ENCODE peak calls at places on chromosomes 5 and 9, in six cellular contexts. A is neural progenitor cell, B is astrocyte, R is endothelial cell of umbilical vein, G is HepG2, U is GM23248. I is an unnamed sample.

GRCh38 chr9:23342296-23342695 is 483.7 kb downstream of the ELAVL2 start:
- DNase-seq in A (no peak), B (peak), R (peak), G (peak), U (peak), I (peak)

GRCh38 chr9:98700801-98701200 is 7.9 kb downstream of the GABBR2 start:
- DNase-seq in A (no peak), B (no peak), R (no peak), G (no peak), U (no peak), I (no peak)

GRCh38 chr9:119986205-119986604 is 593.8 kb downstream of the CDK5RAP2 start:
- DNase-seq in A (no peak), B (no peak), R (no peak), G (no peak), U (no peak), I (no peak)

GRCh38 chr5:31894131-31894530 is 255.2 kb downstream of the PDZD2 start:
- DNase-seq in A (peak), B (no peak), R (no peak), G (no peak), U (no peak), I (no peak)

GRCh38 chr5:6261668-6262067 is 116.7 kb downstream of the MED10 start:
- DNase-seq in A (no peak), B (no peak), R (no peak), G (no peak), U (no peak), I (no peak)

GRCh38 chr9:68844623-68845612 is 139.9 kb downstream of the PIP5K1B start:
- DNase-seq in A (peak), B (no peak), R (peak), G (peak), U (peak), I (peak)

GRCh38 chr5:3277590-3278196 is 317.9 kb upstream of the IRX1 start:
- DNase-seq in A (peak), B (no peak), R (no peak), G (no peak), U (no peak), I (no peak)

GRCh38 chr9:82466616-82467251 is 478.2 kb downstream of the SPATA31D1 start:
- DNase-seq in A (peak), B (no peak), R (no peak), G (peak), U (peak), I (peak)

GRCh38 chr9:35490155-35490909 is 421 bp downstream of the RUSC2 start:
- DNase-seq in A (peak), B (no peak), R (no peak), G (no peak), U (peak), I (peak)

GRCh38 chr5:139946440-139946839 is 96.7 kb downstream of the NRG2 start:
- DNase-seq in A (no peak), B (no peak), R (no peak), G (no peak), U (no peak), I (no peak)

GRCh38 chr5:137833463-137833862 is 34.2 kb upstream of the MYOT start:
- DNase-seq in A (no peak), B (peak), R (no peak), G (peak), U (peak), I (peak)

GRCh38 chr5:78511116-78511906 is 137.3 kb downstream of the LHFPL2 start:
- DNase-seq in A (no peak), B (no peak), R (peak), G (no peak), U (no peak), I (no peak)

GRCh38 chr5:78509884-78510769 is 138.4 kb downstream of the LHFPL2 start:
- DNase-seq in A (peak), B (no peak), R (peak), G (no peak), U (peak), I (peak)

GRCh38 chr5:78509145-78509865 is 139.3 kb downstream of the LHFPL2 start:
- DNase-seq in A (no peak), B (no peak), R (no peak), G (no peak), U (no peak), I (no peak)

GRCh38 chr5:78514427-78515345 is 133.9 kb downstream of the LHFPL2 start:
- DNase-seq in A (no peak), B (no peak), R (no peak), G (no peak), U (peak), I (no peak)

DNA sequence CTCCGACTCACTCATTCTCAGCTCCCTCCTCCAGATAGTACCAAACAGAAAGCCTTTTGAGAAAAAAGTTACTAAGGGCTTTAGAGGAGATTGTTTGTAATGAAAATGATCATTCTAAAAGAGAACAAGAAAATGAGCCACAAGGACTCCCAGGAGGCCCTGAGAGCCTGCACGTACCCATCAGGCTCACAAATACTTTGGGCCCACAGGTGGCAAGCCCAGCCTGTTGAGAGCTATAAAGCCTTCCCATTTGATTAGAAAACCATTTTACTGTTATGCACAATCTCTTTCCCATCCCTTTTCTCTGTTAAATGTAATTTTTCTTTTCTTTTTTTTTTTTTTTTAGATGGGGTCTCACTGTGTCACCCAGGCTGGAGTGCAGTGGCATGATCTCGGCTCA is 136.1 kb downstream of the LHFPL2 start:
- DNase-seq in A (no peak), B (no peak), R (no peak), G (no peak), U (no peak), I (no peak)
- H3K4me2 ChIP-seq in A (no peak), B (no peak), R (no peak), G (no peak), U (no peak), I (no peak)

DNA sequence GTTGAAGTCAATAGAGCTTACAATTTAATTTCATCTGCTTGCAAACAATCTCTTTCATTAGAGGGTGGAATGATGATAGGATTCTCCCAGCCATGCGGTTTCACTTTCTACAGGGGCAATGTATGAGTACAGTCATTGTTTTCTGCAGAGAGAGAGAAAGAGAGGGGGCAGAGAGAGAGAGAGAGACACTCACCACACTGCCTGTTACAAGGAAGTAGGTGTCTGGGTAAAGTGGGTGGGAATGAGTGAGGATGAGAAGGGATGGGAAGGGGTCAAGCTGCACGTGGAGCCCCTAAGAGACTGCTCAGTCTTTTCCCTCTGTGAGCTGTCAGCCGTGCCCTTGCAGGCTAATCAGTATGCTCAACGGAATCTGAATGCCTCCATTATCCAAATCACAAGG is 454.3 kb downstream of the KDM4C start:
- DNase-seq in A (no peak), B (peak), R (no peak), G (no peak), U (peak), I (no peak)
- H3K4me2 ChIP-seq in A (no peak), B (peak), R (no peak), G (peak), U (no peak), I (no peak)

DNA sequence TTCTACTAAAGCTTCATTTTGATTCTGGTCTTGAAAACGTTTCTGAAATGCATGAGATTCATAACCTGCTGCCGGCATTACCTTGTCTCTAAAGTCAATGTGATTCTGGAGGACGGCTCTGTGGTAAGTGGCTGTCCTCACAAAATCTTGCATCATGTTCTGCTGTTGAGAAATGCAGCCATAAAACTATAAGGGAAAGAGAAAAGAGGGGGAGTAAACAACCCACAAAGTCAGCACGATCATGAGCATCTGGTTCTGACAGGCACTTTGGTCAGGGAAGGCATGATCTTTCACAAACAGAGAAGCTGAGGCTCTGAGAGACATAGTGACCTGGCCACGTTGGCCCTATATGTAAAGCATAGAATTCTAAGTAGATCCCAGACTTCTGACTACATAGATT is 168.9 kb upstream of the PUM3 start:
- DNase-seq in A (no peak), B (no peak), R (no peak), G (no peak), U (no peak), I (no peak)
- H3K4me2 ChIP-seq in A (no peak), B (no peak), R (no peak), G (no peak), U (no peak), I (no peak)

GRCh38 chr5:173591300-173591622 is 25.2 kb downstream of the BOD1 start:
- DNase-seq in A (no peak), B (peak), R (no peak), G (no peak), U (peak), I (no peak)
- H3K4me2 ChIP-seq in A (no peak), B (no peak), R (no peak), G (no peak), U (peak), I (no peak)

GRCh38 chr5:17094830-17095229 is 122.6 kb upstream of the BASP1 start:
- DNase-seq in A (no peak), B (peak), R (no peak), G (no peak), U (peak), I (peak)

GRCh38 chr5:17099946-17100345 is 117.5 kb upstream of the BASP1 start:
- DNase-seq in A (no peak), B (no peak), R (no peak), G (no peak), U (no peak), I (no peak)

DNA sequence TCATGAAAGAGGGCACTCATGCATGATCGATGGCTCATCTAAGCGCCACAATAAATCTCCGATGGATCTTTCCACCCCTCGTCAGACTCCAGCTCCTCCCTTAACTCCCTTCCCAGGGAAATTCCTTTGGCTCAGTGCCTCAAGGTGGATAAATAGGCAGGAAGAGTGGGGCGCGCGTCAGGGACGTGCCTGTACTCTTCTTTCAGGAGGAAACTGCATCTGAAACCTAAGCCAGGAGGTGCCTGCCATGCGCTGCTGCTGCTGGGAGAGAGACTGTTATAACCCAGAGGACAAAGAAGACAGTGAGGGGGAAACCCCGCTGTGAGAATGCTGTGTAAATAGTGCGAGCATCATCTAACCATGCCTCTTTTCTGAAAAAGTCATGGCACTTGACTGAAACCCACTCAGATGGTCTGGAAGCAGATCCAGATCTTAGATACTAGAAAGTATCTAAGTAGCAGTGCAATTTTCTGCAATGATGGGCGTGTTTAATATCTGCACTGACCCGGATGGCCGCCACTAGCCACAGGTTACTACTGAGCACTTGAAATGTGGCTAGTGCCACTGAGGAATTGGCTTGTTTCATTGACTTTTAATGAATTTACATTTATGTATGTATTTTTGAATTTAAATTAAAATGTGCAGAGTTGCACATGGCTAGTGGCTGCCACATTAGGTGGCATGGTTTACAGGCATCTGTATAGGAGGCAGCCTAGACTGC is 120.3 kb upstream of the BASP1 start:
- DNase-seq in A (peak), B (no peak), R (no peak), G (no peak), U (no peak), I (peak)
- H3K4me2 ChIP-seq in A (peak), B (peak), R (no peak), G (no peak), U (no peak), I (no peak)

GRCh38 chr9:4690144-4690543 is 10.8 kb downstream of the CDC37L1 start:
- DNase-seq in A (no peak), B (no peak), R (no peak), G (no peak), U (no peak), I (no peak)
- H3K4me2 ChIP-seq in A (no peak), B (no peak), R (no peak), G (no peak), U (peak), I (no peak)